ENCODE peak calls at places on chromosomes 4 and X, in four cellular contexts. Y is left ventricle myocardium inferior, A is Peyer's patch, X is MM.1S. D is an unnamed sample.

GRCh38 chrX:28701222-28701621 is 114.0 kb downstream of the IL1RAPL1 start:
- DNase-seq in X (no peak), A (no peak), Y (no peak), D (no peak)

GRCh38 chrX:72621619-72622485 is 49.2 kb upstream of the HDAC8 start:
- DNase-seq in X (no peak), A (no peak), Y (no peak), D (peak; percentile 8)

GRCh38 chr4:139559692-139560091 is 3.7 kb upstream of the SETD7 start:
- DNase-seq in Y (no peak), A (no peak), X (no peak), D (no peak)

GRCh38 chr4:183906736-183907651 is 1.9 kb downstream of the STOX2 start:
- DNase-seq in X (no peak), Y (no peak), A (no peak), D (no peak)

GRCh38 chr4:137367608-137368007 is 164.7 kb downstream of the PCDH18 start:
- DNase-seq in Y (no peak), A (no peak), X (no peak), D (no peak)

GRCh38 chrX:35890699-35891098 is 28.8 kb upstream of the CFAP47 start:
- DNase-seq in A (peak; percentile 50), Y (no peak), X (peak; percentile 79), D (peak; percentile 16)

GRCh38 chrX:25131055-25131454 is 115.3 kb upstream of the ARX start:
- DNase-seq in A (no peak), Y (no peak), X (no peak), D (no peak)

GRCh38 chr4:89598602-89599001 is 238.4 kb downstream of the SNCA start:
- DNase-seq in A (no peak), X (no peak), Y (no peak), D (no peak)

GRCh38 chrX:41238543-41238942 is 95.4 kb upstream of the DDX3X start:
- DNase-seq in A (no peak), X (no peak), Y (no peak), D (no peak)

GRCh38 chr4:94806376-94806775 is 48.6 kb downstream of the BMPR1B start:
- DNase-seq in X (no peak), A (no peak), Y (no peak), D (no peak)

GRCh38 chrX:2136848-2137247 is 363.9 kb downstream of the DHRSX start:
- DNase-seq in X (no peak), Y (no peak), A (no peak), D (no peak)

GRCh38 chr4:168508683-168509082 is 11.8 kb downstream of the PALLD start:
- DNase-seq in X (no peak), A (no peak), Y (no peak), D (no peak)

GRCh38 chr4:57989430-57989829 is 879.2 kb upstream of the IGFBP7 start:
- DNase-seq in X (no peak), Y (no peak), A (no peak), D (no peak)

GRCh38 chrX:106862972-106863688 is 40.0 kb downstream of the RIPPLY1 start:
- DNase-seq in Y (no peak), X (peak; percentile 26), A (peak; percentile 63), D (peak; percentile 26)

GRCh38 chr4:77043507-77044131 is 32.2 kb downstream of the CCNI start:
- DNase-seq in Y (no peak), A (no peak), X (no peak), D (no peak)

GRCh38 chr4:28948501-28948900 is 1771.7 kb upstream of the PCDH7 start:
- DNase-seq in X (no peak), A (no peak), Y (no peak), D (no peak)

GRCh38 chr4:40828661-40829060 is 78.9 kb downstream of the NSUN7 start:
- DNase-seq in Y (no peak), X (no peak), A (no peak), D (no peak)

GRCh38 chr4:71130827-71131603 is 137.6 kb downstream of the DCK start:
- DNase-seq in Y (no peak), X (no peak), A (no peak), D (no peak)

GRCh38 chr4:5638316-5638715 is 70.0 kb downstream of the EVC2 start:
- DNase-seq in A (no peak), X (no peak), Y (no peak), D (no peak)

GRCh38 chr4:97349468-97350186 is 793.6 kb downstream of the STPG2 start:
- DNase-seq in Y (no peak), A (no peak), X (no peak), D (no peak)

GRCh38 chrX:109954333-109954732 is 48.6 kb upstream of the TMEM164 start:
- DNase-seq in Y (no peak), A (no peak), X (peak; percentile 21), D (no peak)

GRCh38 chr4:101019941-101020401 is 327.4 kb downstream of the PPP3CA start:
- DNase-seq in X (peak; percentile 46), A (no peak), Y (no peak), D (no peak)

GRCh38 chr4:51909236-51909703 is 66.3 kb downstream of the DCUN1D4 start:
- DNase-seq in Y (no peak), A (peak; percentile 92), X (no peak), D (no peak)

GRCh38 chr4:6749340-6750171 is 33.0 kb upstream of the KIAA0232 start:
- DNase-seq in Y (peak; percentile 68), X (no peak), A (peak; percentile 93), D (no peak)

GRCh38 chr4:11497212-11497806 is 68.6 kb upstream of the HS3ST1 start:
- DNase-seq in A (peak; percentile 48), Y (no peak), X (no peak), D (no peak)

GRCh38 chr4:3041192-3042142 is 32.9 kb downstream of the HTT-AS start:
- DNase-seq in X (peak; percentile 38), Y (peak; percentile 60), A (peak; percentile 84), D (peak; percentile 60)

GRCh38 chr4:748461-748860 is 42.8 kb downstream of the PCGF3 start:
- DNase-seq in X (no peak), Y (no peak), A (no peak), D (no peak)

GRCh38 chr4:149521611-149522010 is 294.0 kb downstream of the IQCM start:
- DNase-seq in Y (no peak), A (peak; percentile 60), X (no peak), D (no peak)

GRCh38 chrX:56733459-56734046 is 4.5 kb downstream of the NBDY start:
- DNase-seq in A (peak; percentile 92), Y (no peak), X (peak; percentile 68), D (peak; percentile 23)

GRCh38 chr4:157035471-157035870 is 40.5 kb upstream of the GLRB start:
- DNase-seq in A (no peak), Y (no peak), X (no peak), D (no peak)

GRCh38 chrX:8679572-8679971 is 52.4 kb downstream of the ANOS1 start:
- DNase-seq in A (no peak), X (no peak), Y (no peak), D (no peak)

GRCh38 chr4:14336656-14337055 is 665.6 kb upstream of the CPEB2 start:
- DNase-seq in Y (no peak), A (no peak), X (no peak), D (no peak)

GRCh38 chr4:89254847-89255246 is 52.8 kb downstream of the GPRIN3 start:
- DNase-seq in A (peak; percentile 60), X (peak; percentile 49), Y (no peak), D (peak; percentile 40)

GRCh38 chrX:15877380-15877779 is 22.8 kb upstream of the AP1S2 start:
- DNase-seq in A (no peak), X (no peak), Y (peak; percentile 12), D (no peak)

GRCh38 chr4:83852085-83852451 is 316.2 kb downstream of the GPAT3 start:
- DNase-seq in A (no peak), Y (no peak), X (no peak), D (no peak)

GRCh38 chrX:114152130-114152529 is 431.8 kb upstream of the HTR2C start:
- DNase-seq in A (no peak), Y (no peak), X (no peak), D (no peak)

GRCh38 chr4:86506591-86506990 is 87.5 kb upstream of the PTPN13 start:
- DNase-seq in A (no peak), Y (no peak), X (no peak), D (no peak)

GRCh38 chr4:121096629-121097028 is 24.3 kb upstream of the NDNF start:
- DNase-seq in A (no peak), Y (no peak), X (peak; percentile 66), D (peak; percentile 18)
- TF ChIP-seq CTCF in A (peak; percentile 48), Y (peak; percentile 74), X (peak; percentile 62), D (no peak)

GRCh38 chrX:134191276-134191675 is 45.7 kb upstream of the CCDC160 start:
- DNase-seq in A (no peak), X (no peak), Y (no peak), D (no peak)

GRCh38 chrX:134181261-134181660 is 55.7 kb upstream of the CCDC160 start:
- DNase-seq in X (no peak), A (no peak), Y (no peak), D (no peak)

GRCh38 chrX:134184936-134185335 is 52.0 kb upstream of the CCDC160 start:
- DNase-seq in A (no peak), X (no peak), Y (no peak), D (no peak)

GRCh38 chrX:134183665-134184064 is 53.3 kb upstream of the CCDC160 start:
- DNase-seq in Y (no peak), A (no peak), X (no peak), D (no peak)

GRCh38 chrX:134186362-134187121 is 50.4 kb upstream of the CCDC160 start:
- DNase-seq in X (peak; percentile 87), A (peak; percentile 76), Y (no peak), D (peak; percentile 6)
- TF ChIP-seq CTCF in X (peak; percentile 40), A (no peak), Y (no peak), D (no peak)

DNA sequence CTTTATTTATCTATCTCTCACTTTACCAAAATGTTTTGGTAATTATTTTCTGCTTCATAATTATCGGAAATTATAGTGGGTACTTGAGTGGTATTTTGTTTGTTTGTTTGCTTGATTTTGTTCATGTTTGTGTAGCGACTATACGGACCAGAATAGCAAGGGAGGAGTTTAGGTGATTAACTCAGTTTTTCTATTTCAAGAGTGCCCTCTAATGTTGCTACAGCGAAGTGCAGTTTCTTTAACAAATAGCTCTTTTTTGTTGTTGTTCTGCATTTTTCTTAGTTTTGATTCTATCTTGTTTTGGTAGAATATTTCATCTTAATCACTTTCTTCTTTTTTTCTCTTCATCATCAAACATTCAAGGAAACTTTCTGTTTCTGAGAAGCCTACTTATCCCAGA is 40.8 kb upstream of the QRFPR start:
- DNase-seq in X (peak; percentile 26), Y (no peak), A (no peak), D (no peak)
- TF ChIP-seq CTCF in X (peak; percentile 54), Y (peak; percentile 70), A (no peak), D (peak; percentile 2)

DNA sequence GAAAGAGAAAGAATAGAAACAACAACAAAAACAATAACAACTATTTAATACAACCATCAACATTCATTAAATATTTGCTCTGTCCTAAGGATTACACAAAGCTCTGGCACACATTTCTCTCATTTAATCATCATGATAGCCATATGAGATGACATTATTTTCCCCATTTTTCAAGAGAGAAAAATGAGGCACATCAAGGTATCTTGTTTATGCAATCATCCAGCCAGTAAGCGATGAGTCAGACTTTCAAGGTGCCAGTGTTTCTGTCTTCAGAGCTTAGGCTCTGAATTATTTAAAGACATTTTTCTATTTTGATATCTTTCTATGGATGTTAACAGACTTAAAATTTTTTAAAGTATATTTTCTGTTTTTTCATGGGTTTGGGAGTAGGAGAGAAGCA is 541.8 kb upstream of the SMIM31 start:
- DNase-seq in X (no peak), A (no peak), Y (no peak), D (no peak)
- TF ChIP-seq CTCF in X (no peak), A (no peak), Y (no peak), D (no peak)